ENCODE peak calls at places on chromosomes 5 and 9, in five cellular contexts. V is H1, Z is mucosa of gallbladder, N is ACHN, W is brain microvascular endothelial cell. A is an unnamed sample.

GRCh38 chr9:134373953-134374300 is 47.7 kb downstream of the RXRA start:
- DNase-seq in V (no peak), Z (no peak), N (no peak), W (no peak), A (no peak)

GRCh38 chr5:98934581-98934980 is 5.8 kb upstream of the CHD1 start:
- DNase-seq in V (no peak), Z (no peak), N (peak), W (no peak), A (no peak)

GRCh38 chr9:15617782-15618181 is 64.9 kb downstream of the CCDC171 start:
- DNase-seq in V (no peak), Z (no peak), N (no peak), W (no peak), A (no peak)

GRCh38 chr5:112762113-112762810 is 24.6 kb downstream of the APC start:
- DNase-seq in V (no peak), Z (no peak), N (peak), W (no peak), A (no peak)

GRCh38 chr5:127029513-127030258 is 672 bp downstream of the MARCHF3 start:
- DNase-seq in V (peak), Z (peak), N (peak), W (peak), A (peak)

GRCh38 chr9:8366161-8366926 is 566.8 kb upstream of the DMAC1 start:
- DNase-seq in V (no peak), Z (peak), N (peak), W (peak), A (peak)

GRCh38 chr5:7824995-7825394 is 25.9 kb downstream of the CFAP90 start:
- DNase-seq in V (no peak), Z (no peak), N (no peak), W (no peak), A (no peak)

GRCh38 chr5:176131771-176132170 is 106.5 kb upstream of the SIMC1 start:
- DNase-seq in V (no peak), Z (no peak), N (no peak), W (no peak), A (no peak)

GRCh38 chr5:3943803-3944202 is 348.2 kb downstream of the IRX1 start:
- DNase-seq in V (no peak), Z (no peak), N (no peak), W (no peak), A (no peak)

GRCh38 chr5:179699640-179700298 is 1.0 kb downstream of the CANX start:
- DNase-seq in V (no peak), Z (peak), N (peak), W (peak), A (peak)